ENCODE peak calls at places on chromosomes 13 and 19, in five cellular contexts. O, Y, J, H and U are unnamed samples.

GRCh38 chr13:51739403-51740112 is 64.4 kb downstream of the DHRS12 start:
- DNase-seq in J (no peak), H (no peak), Y (no peak), O (no peak), U (peak)

GRCh38 chr19:18612051-18612771 is 459 bp upstream of the TMEM59L start:
- DNase-seq in O (no peak), J (no peak), Y (peak), H (no peak), U (no peak)

GRCh38 chr13:60000081-60000480 is 163.6 kb downstream of the DIAPH3 start:
- DNase-seq in Y (no peak), O (no peak), J (no peak), H (no peak), U (no peak)

GRCh38 chr13:97141564-97142005 is 80.5 kb upstream of the MBNL2 start:
- DNase-seq in H (peak), J (peak), O (peak), Y (peak), U (peak)

GRCh38 chr19:47228168-47228936 is 2.6 kb downstream of the BBC3 start:
- DNase-seq in H (no peak), Y (peak), O (peak), J (no peak), U (no peak)

GRCh38 chr19:4939466-4939865 is 29.4 kb upstream of the KDM4B start:
- DNase-seq in H (no peak), J (no peak), Y (no peak), O (no peak), U (peak)

GRCh38 chr13:35700661-35701060 is 224.2 kb upstream of the MAB21L1 start:
- DNase-seq in O (no peak), H (no peak), Y (no peak), J (peak), U (no peak)

GRCh38 chr13:65112123-65113075 is 2117.7 kb downstream of the PCDH9 start:
- DNase-seq in J (peak), H (no peak), Y (no peak), O (no peak), U (no peak)

GRCh38 chr19:21082011-21082975 is at the start of gene ZNF714:
- DNase-seq in Y (peak), O (peak), H (peak), J (peak), U (peak)

DNA sequence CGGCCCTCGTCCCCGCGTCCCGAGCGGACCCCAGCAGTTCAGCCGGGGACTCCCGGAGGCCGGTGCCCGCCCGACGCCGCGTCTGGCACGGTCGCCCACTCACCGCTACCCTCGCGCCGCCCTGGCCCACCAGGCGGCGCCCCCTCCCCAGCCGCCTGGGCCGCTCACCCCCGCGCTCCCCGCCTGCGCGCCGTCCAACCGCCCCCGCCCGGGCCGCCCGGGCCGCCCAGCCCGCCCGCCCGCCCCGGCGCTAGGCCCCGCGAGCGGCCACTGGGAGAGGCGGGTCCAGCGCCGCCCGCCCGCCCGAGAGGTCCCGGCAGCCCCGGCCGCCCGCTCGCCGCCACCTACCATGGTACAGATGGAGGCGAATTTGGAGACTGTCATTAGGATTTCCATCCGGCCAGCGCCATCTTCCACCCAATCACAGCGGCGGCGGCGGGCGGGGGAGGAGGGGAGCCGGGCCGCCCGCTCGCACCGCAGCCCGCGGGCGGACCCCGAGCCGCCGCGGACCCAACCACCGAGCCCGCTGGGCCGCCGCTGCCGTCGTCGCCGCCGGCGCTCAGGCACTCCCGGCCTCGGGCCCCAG is at the start of gene USP12:
- DNase-seq in J (no peak), H (no peak), O (peak), Y (no peak), U (no peak)
- TF ChIP-seq CTCF in J (peak), H (peak), O (no peak), Y (peak), U (peak)

DNA sequence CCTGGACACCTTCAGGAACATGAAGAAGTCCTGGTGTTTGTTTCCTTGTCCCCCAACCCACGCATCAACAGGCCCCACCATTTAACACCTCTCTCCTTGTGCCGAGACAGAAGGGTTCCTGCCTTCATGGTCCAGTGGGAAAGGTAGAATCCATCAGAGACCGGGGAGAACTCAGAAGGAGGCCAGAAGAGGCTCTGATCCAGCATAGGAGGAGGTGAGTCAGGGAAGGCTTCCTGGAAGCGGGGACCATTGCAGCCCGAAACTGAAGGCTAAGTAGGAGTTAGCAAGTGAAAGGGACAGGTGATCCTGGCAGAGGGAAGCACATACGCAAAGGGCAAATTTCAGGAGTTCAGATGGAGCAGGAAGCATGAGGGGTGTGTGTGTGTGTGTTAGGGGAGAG is 484 bp downstream of the ICAM3 start:
- DNase-seq in O (no peak), J (no peak), H (no peak), Y (no peak), U (no peak)
- H3K4me3 ChIP-seq in O (no peak), J (no peak), H (no peak), Y (no peak), U (no peak)

GRCh38 chr13:28121224-28121623 is 17.1 kb upstream of the PAN3 start:
- DNase-seq in H (no peak), Y (no peak), J (no peak), O (no peak), U (no peak)

GRCh38 chr13:28116736-28117135 is 16.4 kb upstream of the FLT3 start:
- DNase-seq in Y (no peak), O (no peak), J (no peak), H (no peak), U (no peak)

GRCh38 chr13:28120317-28120716 is 18.0 kb upstream of the PAN3 start:
- DNase-seq in O (no peak), J (no peak), H (no peak), Y (no peak), U (no peak)

GRCh38 chr13:28117689-28118377 is 17.5 kb upstream of the FLT3 start:
- DNase-seq in Y (no peak), J (no peak), O (peak), H (no peak), U (no peak)
- TF ChIP-seq CTCF in Y (no peak), J (no peak), O (no peak), H (no peak), U (no peak)

DNA sequence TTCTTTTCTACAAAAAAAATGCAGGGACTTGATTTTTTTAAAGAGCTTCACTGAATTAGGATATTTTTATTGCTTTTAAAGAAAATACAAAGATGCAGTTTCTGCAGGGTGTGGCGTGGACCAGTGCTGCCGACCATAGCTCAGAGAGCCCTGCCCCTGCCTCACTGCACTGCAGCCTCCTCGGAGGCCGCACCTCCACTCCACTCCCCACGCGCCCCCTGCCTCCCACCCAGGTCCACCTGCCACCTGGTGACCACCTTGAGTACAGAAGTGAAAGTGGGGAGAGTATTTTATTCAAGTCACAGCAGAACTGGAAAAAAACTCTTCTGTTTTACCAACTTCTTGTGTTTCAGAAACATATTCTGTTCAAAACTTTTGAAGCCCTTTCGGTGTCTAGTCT is 7.9 kb upstream of the F7 start:
- DNase-seq in H (no peak), J (no peak), Y (no peak), O (no peak), U (no peak)
- H3K4me3 ChIP-seq in H (no peak), J (no peak), Y (no peak), O (no peak), U (no peak)

DNA sequence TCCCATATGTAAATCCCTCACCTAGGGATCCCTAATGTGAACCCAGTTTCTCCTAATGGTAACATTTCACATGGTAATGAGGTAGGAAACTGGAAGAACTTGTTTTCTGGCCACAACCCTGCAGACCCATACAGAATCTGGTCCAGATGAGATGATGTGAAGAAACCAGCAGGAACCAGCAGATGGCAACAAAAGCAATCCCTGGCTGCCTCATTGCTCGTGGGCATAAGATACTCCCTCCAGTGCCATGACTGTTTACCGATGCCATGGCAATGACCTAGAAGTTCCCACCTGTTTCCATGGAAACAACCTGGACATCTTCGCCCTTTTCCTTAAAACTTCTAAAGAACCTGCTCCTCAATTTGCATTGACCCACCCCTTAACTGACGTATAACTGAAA is 1.4 kb upstream of the CD209 start:
- DNase-seq in H (peak), O (no peak), Y (no peak), J (no peak), U (peak)
- TF ChIP-seq CTCF in H (peak), O (no peak), Y (no peak), J (peak), U (peak)

DNA sequence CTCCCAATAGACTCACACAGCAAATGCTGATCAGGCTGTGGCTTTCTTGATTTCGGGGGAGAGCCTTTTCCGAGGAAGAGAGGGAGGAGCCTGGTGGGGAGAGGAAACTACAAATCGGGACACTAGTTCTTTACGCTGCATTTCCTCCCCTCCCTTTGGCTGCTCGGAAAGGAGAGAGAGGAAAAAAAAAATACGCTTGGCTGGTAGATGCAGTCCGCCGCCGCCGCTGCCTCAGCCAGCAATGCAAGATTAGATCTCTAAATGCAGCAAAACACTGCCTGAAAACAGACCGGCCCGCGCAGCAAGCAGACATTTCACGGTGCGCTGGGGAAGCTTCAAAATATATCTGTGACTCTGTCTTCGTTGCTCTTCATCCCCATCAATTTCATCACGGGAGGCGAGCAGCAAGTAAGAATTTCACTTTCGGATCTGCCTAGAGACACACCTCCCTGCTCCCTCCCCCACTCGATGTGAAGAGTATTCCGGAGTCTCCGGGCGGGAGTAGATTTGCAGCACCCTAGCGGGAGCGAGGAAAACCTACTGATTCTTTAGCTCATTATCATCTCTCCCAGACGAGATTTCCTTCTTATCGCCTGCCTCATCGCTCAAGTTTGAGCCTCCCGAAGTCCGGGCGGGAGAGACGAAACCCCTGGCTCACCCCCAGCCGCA is at the start of gene PCDH17:
- DNase-seq in H (no peak), Y (peak), O (peak), J (no peak), U (no peak)
- H3K4me3 ChIP-seq in H (peak), Y (peak), O (peak), J (peak), U (peak)